ENCODE peak calls at places on chromosomes 2 and 18, in seven cellular contexts. W, M, S, Q, N, B and J are unnamed samples.

GRCh38 chr2:10721344-10722251 is at the start of gene ATP6V1C2:
- DNase-seq in Q (peak; percentile 49), W (peak; percentile 40), S (peak; percentile 91), N (no peak), M (no peak), B (peak; percentile 65), J (peak; percentile 12)

GRCh38 chr2:156294945-156295580 is 37.5 kb downstream of the NR4A2 start:
- DNase-seq in M (no peak), Q (no peak), W (peak; percentile 34), S (no peak), N (no peak), B (no peak), J (no peak)

GRCh38 chr2:60485055-60485454 is 68.4 kb downstream of the BCL11A start:
- DNase-seq in W (no peak), B (no peak), Q (no peak), M (no peak), N (no peak), S (no peak), J (no peak)

GRCh38 chr2:27249891-27250651 is 12.8 kb downstream of the SLC30A3 start:
- DNase-seq in N (no peak), Q (no peak), M (no peak), S (peak; percentile 90), B (no peak), W (peak; percentile 36), J (peak; percentile 67)

GRCh38 chr2:59276033-59276432 is 1034.9 kb upstream of the FANCL start:
- DNase-seq in S (peak; percentile 46), M (no peak), B (no peak), N (no peak), W (no peak), Q (no peak), J (no peak)

GRCh38 chr2:238634701-238635402 is 208.1 kb downstream of the ASB1 start:
- DNase-seq in W (no peak), M (no peak), Q (no peak), N (no peak), S (no peak), B (no peak), J (no peak)

GRCh38 chr2:48230834-48231233 is 299.1 kb upstream of the STON1 start:
- DNase-seq in N (no peak), M (no peak), W (no peak), B (no peak), Q (no peak), S (no peak), J (no peak)

GRCh38 chr2:11748018-11748860 is 1.8 kb downstream of the LPIN1 start:
- DNase-seq in B (no peak), N (no peak), S (no peak), Q (no peak), W (no peak), M (no peak), J (no peak)

GRCh38 chr2:8559811-8560210 is 122.0 kb upstream of the ID2 start:
- DNase-seq in S (no peak), M (no peak), W (no peak), N (no peak), Q (no peak), B (no peak), J (no peak)

GRCh38 chr18:14978962-14979535 is 231.1 kb downstream of the ANKRD30B start:
- DNase-seq in N (peak; percentile 9), W (peak; percentile 79), B (peak; percentile 3), S (no peak), Q (no peak), M (no peak), J (peak; percentile 4)

GRCh38 chr2:9091819-9092218 is 88.3 kb upstream of the MBOAT2 start:
- DNase-seq in W (peak; percentile 62), S (no peak), B (no peak), M (no peak), Q (no peak), N (no peak), J (no peak)

GRCh38 chr2:23636412-23636811 is 251.4 kb downstream of the KLHL29 start:
- DNase-seq in B (no peak), Q (no peak), S (peak; percentile 49), M (no peak), W (peak; percentile 22), N (no peak), J (no peak)

GRCh38 chr2:106890611-106891010 is 4.6 kb upstream of the ST6GAL2 start:
- DNase-seq in S (no peak), N (no peak), M (no peak), W (no peak), Q (no peak), B (no peak), J (no peak)

GRCh38 chr2:47177042-47177565 is 22.0 kb upstream of the STPG4 start:
- DNase-seq in B (no peak), N (no peak), W (peak; percentile 42), Q (no peak), S (no peak), M (no peak), J (no peak)

GRCh38 chr2:164126960-164127359 is 391.2 kb upstream of the FIGN start:
- DNase-seq in Q (no peak), W (no peak), M (no peak), N (no peak), B (no peak), S (no peak), J (no peak)

GRCh38 chr2:180258041-180258537 is 251.0 kb upstream of the CWC22 start:
- DNase-seq in Q (no peak), B (no peak), M (no peak), N (no peak), W (peak; percentile 62), S (no peak), J (no peak)

GRCh38 chr2:32788106-32788505 is 158.6 kb upstream of the LTBP1 start:
- DNase-seq in B (no peak), Q (no peak), N (no peak), S (no peak), W (no peak), M (no peak), J (no peak)

GRCh38 chr2:67878743-67879142 is 184.1 kb downstream of the C1D start:
- DNase-seq in W (no peak), N (no peak), Q (no peak), B (no peak), M (no peak), S (no peak), J (no peak)

GRCh38 chr2:161238559-161239415 is 69.4 kb upstream of the PSMD14 start:
- DNase-seq in B (no peak), W (peak; percentile 48), S (peak; percentile 88), M (peak; percentile 73), N (no peak), Q (peak; percentile 41), J (peak; percentile 29)